ENCODE peak calls at places on chromosomes 11 and 22, in four cellular contexts. J, D, B and Q are unnamed samples.

GRCh38 chr22:35484651-35485372 is 55.8 kb upstream of the RASD2 start:
- DNase-seq in J (no peak), D (no peak), B (no peak), Q (peak; percentile 71)

GRCh38 chr11:78229106-78229505 is 40.4 kb downstream of the USP35 start:
- DNase-seq in J (no peak), D (no peak), B (no peak), Q (no peak)

GRCh38 chr11:124114942-124115781 is at the start of gene VWA5A:
- DNase-seq in J (peak; percentile 83), D (peak; percentile 57), B (peak; percentile 97), Q (peak; percentile 86)

GRCh38 chr11:45725776-45726606 is 60.6 kb upstream of the CHST1 start:
- DNase-seq in J (no peak), D (no peak), B (no peak), Q (no peak)

GRCh38 chr11:68569357-68569756 is 108.8 kb downstream of the PPP6R3 start:
- DNase-seq in J (no peak), D (no peak), B (no peak), Q (no peak)

GRCh38 chr11:133724116-133724515 is 121.2 kb downstream of the SPATA19 start:
- DNase-seq in J (no peak), D (no peak), B (no peak), Q (no peak)

GRCh38 chr22:31235076-31235475 is 23.0 kb downstream of the LIMK2 start:
- DNase-seq in J (no peak), D (no peak), B (no peak), Q (no peak)

GRCh38 chr11:23206736-23207336 is 346.6 kb upstream of the CCDC179 start:
- DNase-seq in J (no peak), D (no peak), B (no peak), Q (peak; percentile 44)

GRCh38 chr22:45302047-45302446 is 7.7 kb upstream of the FAM118A start:
- DNase-seq in J (no peak), D (no peak), B (no peak), Q (peak; percentile 88)

GRCh38 chr11:117045956-117046355 is 52.3 kb downstream of the SIK3 start:
- DNase-seq in J (no peak), D (no peak), B (no peak), Q (no peak)

GRCh38 chr11:45660717-45661416 is 4.6 kb downstream of the CHST1 start:
- DNase-seq in J (no peak), D (no peak), B (peak; percentile 56), Q (no peak)

GRCh38 chr11:7522106-7522505 is 8.3 kb downstream of the PPFIBP2 start:
- DNase-seq in J (no peak), D (no peak), B (no peak), Q (no peak)

GRCh38 chr11:8056810-8057463 is 24.1 kb upstream of the TUB start:
- DNase-seq in J (no peak), D (no peak), B (no peak), Q (peak; percentile 68)

GRCh38 chr11:120462825-120463224 is 48.7 kb upstream of the GRIK4 start:
- DNase-seq in J (no peak), D (no peak), B (no peak), Q (peak; percentile 35)

GRCh38 chr22:36160499-36160942 is at the start of gene APOL3:
- DNase-seq in J (no peak), D (no peak), B (no peak), Q (peak; percentile 47)

GRCh38 chr22:30867746-30868662 is 100.6 kb downstream of the MORC2 start:
- DNase-seq in J (peak; percentile 24), D (no peak), B (no peak), Q (no peak)

GRCh38 chr22:36327922-36328551 is 59.7 kb downstream of the MYH9 start:
- DNase-seq in J (no peak), D (no peak), B (no peak), Q (peak; percentile 78)

GRCh38 chr11:74138572-74138971 is 32.2 kb downstream of the C2CD3 start:
- DNase-seq in J (no peak), D (no peak), B (peak; percentile 83), Q (peak; percentile 99)

GRCh38 chr22:41338614-41339212 is 37.4 kb downstream of the ZC3H7B start:
- DNase-seq in J (no peak), D (no peak), B (no peak), Q (no peak)
- H3K56ac ChIP-seq in J (no peak overlapping the region), D (no peak overlapping the region), B (no peak overlapping the region), Q (no peak overlapping the region)

GRCh38 chr11:12237381-12237784 is 127.0 kb downstream of the MICAL2 start:
- DNase-seq in J (no peak), D (no peak), B (no peak), Q (no peak)

GRCh38 chr11:12235549-12235944 is 125.2 kb downstream of the MICAL2 start:
- DNase-seq in J (no peak), D (no peak), B (peak; percentile 73), Q (peak; percentile 34)

GRCh38 chr11:12235080-12235479 is 124.7 kb downstream of the MICAL2 start:
- DNase-seq in J (no peak), D (no peak), B (no peak), Q (no peak)

GRCh38 chr11:12235945-12236743 is 125.8 kb downstream of the MICAL2 start:
- DNase-seq in J (no peak), D (no peak), B (peak; percentile 74), Q (peak; percentile 72)

GRCh38 chr11:12236744-12237101 is 126.3 kb downstream of the MICAL2 start:
- DNase-seq in J (no peak), D (no peak), B (no peak), Q (no peak)
- H3K56ac ChIP-seq in J (no peak overlapping the region), D (no peak overlapping the region), B (no peak overlapping the region), Q (no peak overlapping the region)

GRCh38 chr22:33372875-33373274 is 314.7 kb upstream of the SYN3 start:
- DNase-seq in J (no peak), D (no peak), B (no peak), Q (no peak)
- H3K56ac ChIP-seq in J (no peak overlapping the region), D (no peak overlapping the region), B (no peak overlapping the region), Q (no peak overlapping the region)

DNA sequence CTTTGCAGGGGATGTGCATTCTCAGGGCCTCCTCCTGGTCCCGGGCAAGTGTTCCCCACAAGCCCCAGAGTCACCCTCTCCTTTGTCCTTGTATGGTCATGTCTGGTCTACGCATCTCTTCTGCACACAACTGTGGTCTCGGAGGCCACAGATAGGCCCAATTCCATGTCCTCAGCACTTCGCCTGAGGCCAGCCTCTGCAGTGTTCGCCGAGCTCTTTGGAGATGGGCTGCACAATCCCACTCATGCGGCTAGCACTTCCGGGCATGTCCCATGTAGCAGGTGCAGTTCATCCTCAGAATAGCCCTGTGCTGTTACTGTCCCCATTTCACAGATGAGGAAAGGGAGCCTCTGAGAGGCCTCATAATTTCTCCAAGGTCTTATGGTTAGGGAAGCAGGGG is 7.6 kb downstream of the PARVG start:
- DNase-seq in J (no peak), D (no peak), B (no peak), Q (no peak)
- H3K56ac ChIP-seq in J (no peak overlapping the region), D (no peak overlapping the region), B (no peak overlapping the region), Q (no peak overlapping the region)

GRCh38 chr11:57392421-57393105 is 2.1 kb upstream of the PRG2 start:
- DNase-seq in J (no peak), D (no peak), B (no peak), Q (no peak)
- H3K56ac ChIP-seq in J (no peak overlapping the region), D (no peak overlapping the region), B (no peak overlapping the region), Q (no peak overlapping the region)

GRCh38 chr11:14380947-14381555 is 22.1 kb upstream of the RRAS2 start:
- DNase-seq in J (peak; percentile 67), D (no peak), B (peak; percentile 57), Q (peak; percentile 36)
- H3K56ac ChIP-seq in J (no peak overlapping the region), D (peak overlapping the region; percentile 33), B (peak overlapping the region; percentile 92), Q (no peak overlapping the region)

GRCh38 chr11:19342036-19342435 is 101.3 kb upstream of the E2F8 start:
- DNase-seq in J (no peak), D (no peak), B (no peak), Q (no peak)
- H3K56ac ChIP-seq in J (no peak overlapping the region), D (no peak overlapping the region), B (no peak overlapping the region), Q (no peak overlapping the region)

DNA sequence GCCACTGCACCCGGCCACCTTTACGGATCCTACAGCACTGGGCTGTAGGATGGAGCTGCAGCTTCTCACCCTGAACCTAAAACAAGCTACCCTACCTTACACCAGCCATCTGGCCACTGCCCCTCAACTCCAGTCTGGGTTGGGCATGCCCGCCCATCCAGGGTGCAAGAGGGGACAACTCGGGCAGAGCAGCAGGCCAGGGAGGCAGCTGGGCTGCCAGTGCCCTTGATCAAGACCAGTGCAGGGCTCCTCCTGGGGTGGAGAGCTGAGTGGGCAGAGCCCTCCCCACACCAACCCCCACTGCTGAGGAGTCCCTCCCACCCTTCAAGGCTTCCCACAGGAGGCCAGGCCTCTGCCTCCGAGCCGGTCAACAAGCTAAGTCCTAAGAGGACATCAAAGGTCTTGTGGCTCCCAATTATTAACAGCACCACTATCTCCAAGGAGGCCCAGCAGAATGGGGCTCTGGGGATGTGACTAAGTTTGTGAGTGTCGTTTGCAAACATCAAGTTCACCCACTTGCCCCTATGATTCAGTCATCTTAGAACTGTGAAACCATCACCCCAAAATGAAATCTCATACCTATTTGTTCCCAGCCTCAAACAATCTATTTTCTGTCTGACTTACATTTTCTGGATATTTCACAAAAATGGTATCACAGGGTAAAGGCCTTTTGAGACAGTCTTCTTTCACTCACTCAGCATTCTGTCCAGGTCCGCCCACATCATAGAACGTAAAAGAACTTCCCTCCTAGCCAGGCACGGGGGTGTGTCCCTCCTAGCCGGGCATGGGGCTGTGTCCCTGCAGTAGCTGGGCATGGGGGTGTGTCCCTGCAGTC is 11.0 kb downstream of the GATD1 start:
- DNase-seq in J (no peak), D (no peak), B (no peak), Q (no peak)
- H3K56ac ChIP-seq in J (no peak overlapping the region), D (no peak overlapping the region), B (no peak overlapping the region), Q (no peak overlapping the region)

GRCh38 chr11:110752890-110753289 is 40.7 kb upstream of the ARHGAP20 start:
- DNase-seq in J (no peak), D (no peak), B (no peak), Q (no peak)
- H3K56ac ChIP-seq in J (no peak overlapping the region), D (no peak overlapping the region), B (no peak overlapping the region), Q (no peak overlapping the region)

GRCh38 chr11:92753161-92753560 is 216.3 kb upstream of the MTNR1B start:
- DNase-seq in J (no peak), D (no peak), B (no peak), Q (no peak)
- H3K56ac ChIP-seq in J (no peak overlapping the region), D (no peak overlapping the region), B (no peak overlapping the region), Q (no peak overlapping the region)